ENCODE peak calls at places on chromosome 9, in nine cellular contexts. K, Y, T, Z, V, P, O, B and U are unnamed samples.

GRCh38 chr9:76687861-76688374 is 76.3 kb upstream of the PCA3 start:
- DNase-seq in V (no peak), Y (no peak), O (peak; percentile 79), T (peak; percentile 8), K (peak; percentile 82), Z (no peak), P (no peak), B (no peak), U (no peak)

GRCh38 chr9:72542917-72543316 is 21.5 kb downstream of the TMC1 start:
- DNase-seq in T (no peak), B (no peak), V (no peak), P (no peak), Z (no peak), Y (no peak), O (no peak), K (no peak), U (no peak)

GRCh38 chr9:120331913-120332312 is 248.1 kb downstream of the CDK5RAP2 start:
- DNase-seq in V (no peak), Y (no peak), O (no peak), T (no peak), B (no peak), Z (no peak), P (no peak), K (no peak), U (no peak)

GRCh38 chr9:129312251-129312650 is 134.2 kb upstream of the IER5L start:
- DNase-seq in K (no peak), P (no peak), V (no peak), T (no peak), B (peak; percentile 28), Y (peak; percentile 4), Z (no peak), O (no peak), U (no peak)

GRCh38 chr9:16821344-16821743 is 49.1 kb downstream of the BNC2 start:
- DNase-seq in V (no peak), Z (no peak), T (no peak), K (no peak), P (no peak), B (no peak), O (no peak), Y (no peak), U (no peak)

GRCh38 chr9:2356391-2356790 is 265.2 kb upstream of the VLDLR start:
- DNase-seq in V (no peak), Y (no peak), T (no peak), K (peak; percentile 4), O (peak; percentile 23), Z (no peak), B (no peak), P (no peak), U (no peak)

GRCh38 chr9:92724528-92725265 is 39.9 kb downstream of the BICD2 start:
- DNase-seq in Z (no peak), K (no peak), B (peak; percentile 43), O (no peak), V (no peak), T (no peak), P (peak; percentile 75), Y (no peak), U (no peak)

GRCh38 chr9:87217056-87217455 is 269.8 kb upstream of the GAS1 start:
- DNase-seq in Y (no peak), O (no peak), V (no peak), B (no peak), K (no peak), T (no peak), P (no peak), Z (no peak), U (no peak)

GRCh38 chr9:36793277-36793676 is 220.6 kb downstream of the MELK start:
- DNase-seq in Z (no peak), V (no peak), B (peak; percentile 24), Y (no peak), K (no peak), P (no peak), O (no peak), T (peak; percentile 32), U (no peak)

GRCh38 chr9:81317939-81318338 is 371.4 kb downstream of the TLE1 start:
- DNase-seq in P (no peak), T (no peak), V (peak; percentile 11), Y (no peak), K (no peak), Z (no peak), O (no peak), B (no peak), U (no peak)

GRCh38 chr9:129312731-129313130 is 134.7 kb upstream of the IER5L start:
- DNase-seq in B (peak; percentile 33), O (no peak), T (no peak), Z (no peak), P (no peak), K (no peak), Y (peak; percentile 29), V (no peak), U (no peak)

GRCh38 chr9:84314306-84314705 is 26.3 kb downstream of the SLC28A3 start:
- DNase-seq in Z (no peak), P (no peak), O (no peak), Y (no peak), K (no peak), T (no peak), V (no peak), B (no peak), U (no peak)

GRCh38 chr9:95574176-95574575 is 57.4 kb upstream of the PTCH1 start:
- DNase-seq in O (no peak), P (peak; percentile 24), T (no peak), B (no peak), Y (no peak), Z (no peak), V (no peak), K (no peak), U (no peak)

GRCh38 chr9:69019808-69020207 is 5.9 kb upstream of the PRKACG start:
- DNase-seq in O (no peak), P (no peak), K (no peak), Y (no peak), V (no peak), B (peak; percentile 69), T (no peak), Z (peak; percentile 42), U (no peak)

GRCh38 chr9:107484117-107484723 is 5.3 kb downstream of the KLF4 start:
- DNase-seq in K (peak; percentile 81), V (peak; percentile 45), O (peak; percentile 75), P (peak; percentile 58), Y (no peak), T (peak; percentile 64), Z (no peak), B (no peak), U (no peak)

GRCh38 chr9:8365466-8366160 is 566.0 kb upstream of the DMAC1 start:
- DNase-seq in Y (no peak), Z (no peak), T (no peak), K (no peak), P (no peak), O (no peak), B (no peak), V (no peak), U (no peak)

GRCh38 chr9:14198544-14199510 is 115.1 kb downstream of the NFIB start:
- DNase-seq in O (peak; percentile 9), P (peak; percentile 61), K (peak; percentile 42), V (no peak), Y (no peak), Z (no peak), B (no peak), T (no peak), U (no peak)